ENCODE peak calls at places on chromosomes 13 and 19, in seven cellular contexts. Q is upper lobe of left lung; C is CD4-positive, alpha-beta T cell; O is fibroblast of villous mesenchyme; P is glutamatergic neuron; T is epithelial cell of proximal tubule; H is HFF-Myc. E is an unnamed sample.

GRCh38 chr13:32639502-32640105 is 53.4 kb downstream of the PDS5B start:
- DNase-seq in Q (no peak), C (peak; percentile 25), O (peak; percentile 79), P (peak; percentile 19), T (no peak), H (peak; percentile 14), E (no peak)

GRCh38 chr19:54429176-54429495 is 13.9 kb downstream of the TTYH1 start:
- DNase-seq in Q (no peak), C (no peak), O (no peak), P (no peak), T (no peak), H (no peak), E (no peak)

GRCh38 chr13:32443111-32443510 is 15.2 kb upstream of the N4BP2L1 start:
- DNase-seq in Q (no peak), C (no peak), O (peak; percentile 49), P (no peak), T (no peak), H (no peak), E (no peak)

GRCh38 chr19:3061214-3062161 is 807 bp downstream of the TLE5 start:
- DNase-seq in Q (peak; percentile 92), C (peak; percentile 56), O (peak; percentile 63), P (no peak), T (no peak), H (no peak), E (peak; percentile 59)

GRCh38 chr13:94656766-94657165 is 55.1 kb downstream of the GPR180 start:
- DNase-seq in Q (no peak), C (no peak), O (peak; percentile 97), P (no peak), T (peak; percentile 48), H (peak; percentile 78), E (no peak)

GRCh38 chr13:67119481-67119883 is 110.7 kb downstream of the PCDH9 start:
- DNase-seq in Q (no peak), C (no peak), O (peak; percentile 64), P (no peak), T (peak; percentile 79), H (peak; percentile 56), E (no peak)

GRCh38 chr19:821976-822773 is 420 bp upstream of the PLPPR3 start:
- DNase-seq in Q (peak; percentile 82), C (no peak), O (no peak), P (peak; percentile 90), T (no peak), H (no peak), E (no peak)

GRCh38 chr13:73767191-73767741 is 366.9 kb downstream of the KLF12 start:
- DNase-seq in Q (no peak), C (no peak), O (no peak), P (no peak), T (peak; percentile 10), H (no peak), E (no peak)

GRCh38 chr13:28475916-28476725 is 18.8 kb downstream of the FLT1 start:
- DNase-seq in Q (no peak), C (no peak), O (peak; percentile 96), P (no peak), T (peak; percentile 7), H (no peak), E (no peak)

GRCh38 chr13:30829788-30830637 is 76.1 kb upstream of the MEDAG start:
- DNase-seq in Q (no peak), C (no peak), O (no peak), P (no peak), T (no peak), H (no peak), E (no peak)

GRCh38 chr13:77323858-77324257 is 3.0 kb downstream of the MYCBP2 start:
- DNase-seq in Q (no peak), C (no peak), O (no peak), P (no peak), T (no peak), H (no peak), E (no peak)

GRCh38 chr13:98877936-98878335 is 99.9 kb downstream of the DOCK9 start:
- DNase-seq in Q (no peak), C (no peak), O (no peak), P (no peak), T (no peak), H (no peak), E (no peak)

GRCh38 chr19:46697142-46697960 is 19.6 kb downstream of the PRKD2 start:
- DNase-seq in Q (peak; percentile 96), C (no peak), O (peak; percentile 87), P (peak; percentile 92), T (no peak), H (no peak), E (no peak)

GRCh38 chr13:27923794-27924528 is 4.2 kb downstream of the PDX1 start:
- DNase-seq in Q (peak; percentile 81), C (no peak), O (no peak), P (peak; percentile 54), T (no peak), H (no peak), E (no peak)

GRCh38 chr13:112750570-112750969 is 60.7 kb downstream of the ATP11A start:
- DNase-seq in Q (no peak), C (no peak), O (no peak), P (no peak), T (no peak), H (no peak), E (no peak)

GRCh38 chr13:50340566-50341287 is 325.5 kb downstream of the KCNRG start:
- DNase-seq in Q (peak; percentile 18), C (no peak), O (no peak), P (peak; percentile 65), T (no peak), H (no peak), E (no peak)

GRCh38 chr19:38718747-38719543 is 25.3 kb downstream of the CAPN12 start:
- DNase-seq in Q (peak; percentile 88), C (no peak), O (peak; percentile 87), P (no peak), T (no peak), H (no peak), E (no peak)

GRCh38 chr19:56705939-56706338 is 34.4 kb upstream of the ZNF835 start:
- DNase-seq in Q (no peak), C (no peak), O (no peak), P (no peak), T (no peak), H (no peak), E (no peak)

GRCh38 chr13:60267498-60268202 is 103.9 kb upstream of the DIAPH3 start:
- DNase-seq in Q (no peak), C (no peak), O (no peak), P (no peak), T (no peak), H (no peak), E (no peak)

DNA sequence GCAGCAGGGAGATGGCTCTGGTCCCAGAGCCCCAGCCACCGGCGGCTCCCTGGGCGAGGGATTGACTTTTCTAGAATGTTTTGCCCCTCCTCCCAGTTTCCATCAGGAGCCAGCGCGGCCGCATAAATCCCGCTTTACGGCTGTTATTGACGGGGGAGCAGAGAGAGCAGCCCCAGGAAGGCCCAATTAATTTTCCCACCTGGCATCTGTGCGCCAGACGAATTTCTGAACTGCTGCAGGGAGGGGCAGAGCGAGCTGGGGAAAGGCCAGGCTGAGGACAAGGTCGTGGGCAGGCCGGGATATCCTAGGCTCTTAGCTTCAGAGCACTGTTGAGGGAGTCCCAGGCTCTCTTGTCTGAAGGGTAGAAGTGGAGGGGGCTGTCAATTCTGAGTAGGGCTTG is 24.7 kb downstream of the ZNRF4 start:
- DNase-seq in Q (no peak), C (no peak), O (no peak), P (no peak), T (no peak), H (no peak), E (no peak)
- TF ChIP-seq CTCF in Q (no peak), C (no peak), O (no peak), P (no peak), T (no peak), H (no peak), E (no peak)

GRCh38 chr19:12137541-12137940 is 2.6 kb downstream of the ZNF20 start:
- DNase-seq in Q (no peak), C (peak; percentile 19), O (no peak), P (no peak), T (no peak), H (no peak), E (no peak)
- TF ChIP-seq CTCF in Q (peak; percentile 18), C (peak; percentile 38), O (peak; percentile 10), P (no peak), T (no peak), H (peak; percentile 9), E (no peak)

GRCh38 chr19:33248104-33248503 is 22.5 kb upstream of the SLC7A10 start:
- DNase-seq in Q (no peak), C (no peak), O (no peak), P (no peak), T (no peak), H (no peak), E (no peak)

GRCh38 chr19:33249740-33250366 is 24.2 kb upstream of the SLC7A10 start:
- DNase-seq in Q (no peak), C (no peak), O (no peak), P (no peak), T (no peak), H (no peak), E (no peak)

GRCh38 chr19:33248553-33248953 is 22.9 kb upstream of the SLC7A10 start:
- DNase-seq in Q (no peak), C (no peak), O (no peak), P (no peak), T (no peak), H (no peak), E (no peak)

GRCh38 chr19:33250500-33250899 is 24.9 kb upstream of the SLC7A10 start:
- DNase-seq in Q (no peak), C (no peak), O (no peak), P (no peak), T (no peak), H (no peak), E (no peak)

DNA sequence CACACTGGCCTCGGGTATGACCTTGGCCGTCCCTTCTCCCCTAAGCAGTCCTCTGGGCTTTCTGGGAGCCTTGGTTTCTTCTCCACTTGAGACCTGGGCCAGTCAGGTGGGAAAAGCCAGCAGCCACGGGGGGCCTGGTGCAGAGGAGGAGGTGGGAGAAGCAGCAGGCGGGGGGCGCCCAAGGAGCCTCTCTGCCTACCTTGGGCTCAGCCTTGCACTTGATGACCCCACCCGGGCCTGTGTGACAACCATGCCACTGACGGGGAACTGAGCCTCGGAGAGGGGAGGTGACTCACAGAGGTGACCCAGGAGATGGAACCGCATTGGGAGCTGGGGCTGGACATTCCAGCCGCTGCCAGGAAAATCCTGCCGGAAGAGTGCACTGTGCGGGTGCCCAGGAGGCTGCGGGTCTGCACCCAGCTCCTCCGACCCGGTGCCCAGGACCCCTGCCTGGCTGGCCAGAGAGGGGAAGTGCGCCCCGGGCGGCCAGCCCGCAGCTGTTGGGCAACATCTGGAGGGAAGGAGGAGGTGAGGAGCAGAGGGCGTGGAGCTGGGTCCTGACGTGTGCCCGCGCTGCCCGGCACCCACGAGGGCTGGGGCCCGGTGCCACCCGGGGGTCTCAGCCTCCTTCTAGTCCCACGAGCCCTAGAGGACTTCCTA is 23.4 kb upstream of the SLC7A10 start:
- DNase-seq in Q (peak; percentile 92), C (no peak), O (no peak), P (no peak), T (no peak), H (no peak), E (no peak)
- TF ChIP-seq CTCF in Q (no peak), C (no peak), O (no peak), P (no peak), T (no peak), H (no peak), E (no peak)

DNA sequence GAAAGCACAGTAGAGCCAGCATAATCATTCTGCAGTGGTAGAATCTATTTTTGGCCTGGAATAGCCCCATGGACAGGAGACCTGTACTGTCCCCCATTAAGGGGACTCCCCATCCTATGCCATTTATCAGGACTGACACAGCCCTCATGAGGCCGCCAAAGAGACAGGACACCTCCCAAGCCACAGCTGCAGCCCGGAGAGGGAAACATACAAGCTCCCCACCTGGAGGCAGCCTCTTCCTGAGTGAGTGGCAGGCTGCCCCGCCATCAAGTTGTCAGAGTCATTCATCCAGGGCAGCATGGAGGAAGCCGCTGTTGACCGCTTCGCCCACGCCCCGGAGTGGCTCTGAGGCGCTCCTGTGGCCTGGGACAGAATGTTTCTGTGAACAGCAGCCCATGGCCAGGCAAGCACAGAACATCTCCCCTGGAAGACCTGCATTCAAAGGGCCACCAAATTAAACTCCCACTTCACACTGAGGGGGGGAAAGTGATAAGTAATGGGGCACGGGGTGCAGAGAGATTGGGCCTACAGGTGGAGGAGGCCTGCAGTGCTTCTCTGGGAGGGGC is 111.3 kb downstream of the ZDHHC20 start:
- DNase-seq in Q (no peak), C (no peak), O (no peak), P (no peak), T (no peak), H (no peak), E (no peak)
- TF ChIP-seq CTCF in Q (no peak), C (no peak), O (no peak), P (no peak), T (no peak), H (no peak), E (no peak)